ENCODE peak calls at places on chromosomes 13 and 19, in eight cellular contexts. E is CD8-positive, alpha-beta memory T cell; M is ovary; S is body of pancreas; Y is Caco-2; T is CD8-positive, alpha-beta T cell; X is pancreas; G is heart left ventricle. P is an unnamed sample.
A peak's percentile ranks its signal among the peaks of the same experiment; 100 is the strongest.

GRCh38 chr13:46951516-46951915 is 54.7 kb upstream of the HTR2A start:
- DNase-seq in S (no peak), X (no peak), G (no peak), Y (no peak), T (no peak), M (no peak), E (no peak), P (no peak)

GRCh38 chr19:1361601-1362384 is 21.9 kb upstream of the NDUFS7 start:
- DNase-seq in T (no peak), E (no peak), X (no peak), M (no peak), S (no peak), G (no peak), Y (no peak), P (no peak)

GRCh38 chr13:50588736-50589135 is 254.8 kb downstream of the DLEU7 start:
- DNase-seq in G (no peak), E (no peak), X (no peak), Y (no peak), M (no peak), T (no peak), S (no peak), P (no peak)

GRCh38 chr13:32956595-32956933 is 59.7 kb upstream of the KL start:
- DNase-seq in S (no peak), Y (no peak), T (no peak), G (no peak), E (no peak), M (no peak), X (no peak), P (no peak)

GRCh38 chr13:29619995-29620394 is 24.5 kb upstream of the SLC7A1 start:
- DNase-seq in E (no peak), T (no peak), M (no peak), X (no peak), S (no peak), G (no peak), Y (no peak), P (no peak)

GRCh38 chr19:43651758-43652545 is 12.3 kb upstream of the CADM4 start:
- DNase-seq in E (no peak), T (peak; percentile 60), S (peak; percentile 73), X (peak; percentile 78), G (no peak), M (peak; percentile 53), Y (peak; percentile 79), P (no peak)

GRCh38 chr13:50128406-50129048 is 113.3 kb downstream of the KCNRG start:
- DNase-seq in E (no peak), M (no peak), T (no peak), X (no peak), G (no peak), S (no peak), Y (no peak), P (peak; percentile 14)

GRCh38 chr13:72146816-72147215 is 279.8 kb upstream of the DACH1 start:
- DNase-seq in G (no peak), M (no peak), X (no peak), E (no peak), Y (no peak), T (no peak), S (no peak), P (no peak)

GRCh38 chr19:47074621-47075020 is 26.2 kb upstream of the TMEM160 start:
- DNase-seq in S (no peak), G (no peak), M (no peak), X (no peak), T (no peak), E (no peak), Y (no peak), P (no peak)

GRCh38 chr13:32902898-32903297 is 113.3 kb upstream of the KL start:
- DNase-seq in Y (peak; percentile 6), T (no peak), S (peak; percentile 46), X (no peak), M (peak; percentile 12), E (no peak), G (peak; percentile 83), P (no peak)

GRCh38 chr13:48858523-48858922 is 117.2 kb upstream of the FNDC3A start:
- DNase-seq in Y (no peak), M (no peak), T (no peak), G (no peak), S (no peak), X (no peak), E (no peak), P (no peak)

GRCh38 chr19:38769635-38770211 is 3.6 kb downstream of the LGALS7 start:
- DNase-seq in S (peak; percentile 84), G (peak; percentile 98), E (peak; percentile 92), Y (peak; percentile 44), X (peak; percentile 80), T (peak; percentile 98), M (peak; percentile 77), P (peak; percentile 86)

GRCh38 chr13:74036373-74036772 is 97.8 kb downstream of the KLF12 start:
- DNase-seq in M (no peak), X (no peak), G (no peak), S (no peak), Y (peak; percentile 83), T (no peak), E (no peak), P (no peak)

GRCh38 chr13:22837980-22838615 is 342.7 kb upstream of the SGCG start:
- DNase-seq in Y (no peak), E (no peak), G (no peak), S (no peak), T (no peak), M (no peak), X (no peak), P (no peak)

GRCh38 chr13:95833713-95834112 is 156.8 kb downstream of the DNAJC3 start:
- DNase-seq in E (no peak), M (no peak), X (no peak), T (no peak), G (no peak), S (no peak), Y (no peak), P (no peak)

GRCh38 chr13:23467048-23467931 is 33.8 kb upstream of the SACS start:
- DNase-seq in E (no peak), Y (no peak), S (no peak), X (peak; percentile 11), T (no peak), G (no peak), M (no peak), P (no peak)

GRCh38 chr13:43328907-43329306 is 305.5 kb downstream of the DNAJC15 start:
- DNase-seq in M (no peak), E (no peak), Y (no peak), X (no peak), T (no peak), S (no peak), G (no peak), P (no peak)

GRCh38 chr19:30752201-30752600 is 380.0 kb downstream of the ZNF536 start:
- DNase-seq in M (no peak), G (no peak), E (no peak), T (no peak), Y (no peak), S (no peak), X (no peak), P (no peak)

GRCh38 chr13:49859568-49859967 is 67.1 kb upstream of the KPNA3 start:
- DNase-seq in M (no peak), X (peak; percentile 19), Y (no peak), S (peak; percentile 22), G (no peak), E (no peak), T (no peak), P (no peak)

GRCh38 chr19:34841780-34842179 is 68.8 kb upstream of the ZNF599 start:
- DNase-seq in S (no peak), E (no peak), X (no peak), Y (no peak), M (no peak), G (no peak), T (no peak), P (no peak)

GRCh38 chr19:34844254-34844653 is 71.2 kb upstream of the ZNF599 start:
- DNase-seq in M (no peak), T (no peak), E (no peak), Y (no peak), S (no peak), G (no peak), X (no peak), P (no peak)

GRCh38 chr19:34853369-34853768 is 73.3 kb upstream of the ZNF30 start:
- DNase-seq in X (no peak), T (no peak), E (no peak), M (no peak), G (no peak), S (no peak), Y (no peak), P (no peak)

GRCh38 chr19:34851277-34851804 is 75.4 kb upstream of the ZNF30 start:
- DNase-seq in T (no peak), X (no peak), G (no peak), S (no peak), M (no peak), E (no peak), Y (peak; percentile 62), P (no peak)

GRCh38 chr19:34847393-34847792 is 74.4 kb upstream of the ZNF599 start:
- DNase-seq in X (no peak), M (no peak), S (no peak), E (no peak), Y (no peak), G (no peak), T (no peak), P (no peak)
- H3K9me3 ChIP-seq in X (no peaks in the 10 kb centered on the region), M (no peaks in the 10 kb centered on the region), S (no peaks in the 10 kb centered on the region), E (no peaks in the 10 kb centered on the region), Y (peaks cover 2% of the 10 kb centered on the region), G (no peaks in the 10 kb centered on the region), T (no peaks in the 10 kb centered on the region), P (no peaks in the 10 kb centered on the region)

DNA sequence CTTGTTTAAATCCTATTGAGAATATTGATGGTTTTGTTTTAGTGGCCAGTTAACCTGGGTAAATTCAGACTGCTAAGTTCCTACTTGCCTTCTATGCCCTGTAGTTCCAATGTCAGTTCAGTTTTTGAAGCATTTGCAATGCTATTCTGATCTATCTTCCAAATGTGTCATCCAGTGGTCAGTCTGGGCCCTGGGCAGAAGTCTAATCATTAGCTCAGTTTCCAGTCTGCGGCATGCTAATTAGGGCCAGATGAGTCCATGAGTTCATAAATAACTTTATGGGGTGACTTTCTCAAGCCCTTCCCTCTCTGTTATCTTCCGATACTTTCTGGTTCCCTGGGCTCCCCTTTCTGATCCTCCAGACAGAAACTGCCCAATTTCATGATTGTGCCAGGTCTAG is 32.7 kb downstream of the FAM187B start:
- DNase-seq in E (no peak), T (no peak), X (no peak), S (no peak), G (no peak), M (no peak), Y (no peak), P (no peak)
- H3K9me3 ChIP-seq in E (no peaks in the 10 kb centered on the region), T (no peaks in the 10 kb centered on the region), X (no peaks in the 10 kb centered on the region), S (no peaks in the 10 kb centered on the region), G (no peaks in the 10 kb centered on the region), M (no peaks in the 10 kb centered on the region), Y (peaks cover 9% of the 10 kb centered on the region), P (no peaks in the 10 kb centered on the region)

GRCh38 chr19:2847507-2847906 is 6.2 kb downstream of the ZNF555 start:
- DNase-seq in G (no peak), S (no peak), E (no peak), Y (no peak), X (no peak), M (no peak), T (no peak), P (no peak)
- H3K9me3 ChIP-seq in G (peaks cover 45% of the 10 kb centered on the region), S (no peaks in the 10 kb centered on the region), E (peaks cover 5% of the 10 kb centered on the region), Y (peaks cover 4% of the 10 kb centered on the region), X (peaks cover 6% of the 10 kb centered on the region), M (peaks cover 46% of the 10 kb centered on the region), T (peaks cover 2% of the 10 kb centered on the region), P (peaks cover 4% of the 10 kb centered on the region)

GRCh38 chr13:111662451-111662850 is 342.0 kb downstream of the TEX29 start:
- DNase-seq in M (peak; percentile 5), E (no peak), Y (no peak), S (no peak), T (no peak), X (no peak), G (no peak), P (no peak)
- H3K9me3 ChIP-seq in M (no peaks in the 10 kb centered on the region), E (no peaks in the 10 kb centered on the region), Y (no peaks in the 10 kb centered on the region), S (no peaks in the 10 kb centered on the region), T (no peaks in the 10 kb centered on the region), X (no peaks in the 10 kb centered on the region), G (no peaks in the 10 kb centered on the region), P (no peaks in the 10 kb centered on the region)

GRCh38 chr19:57992841-57993240 is 9.8 kb downstream of the ZNF606 start:
- DNase-seq in M (no peak), X (no peak), G (no peak), T (no peak), S (no peak), Y (no peak), E (no peak), P (no peak)
- H3K9me3 ChIP-seq in M (peaks cover 77% of the 10 kb centered on the region), X (no peaks in the 10 kb centered on the region), G (peaks cover 41% of the 10 kb centered on the region), T (peaks cover 31% of the 10 kb centered on the region), S (no peaks in the 10 kb centered on the region), Y (peaks cover 32% of the 10 kb centered on the region), E (peaks cover 23% of the 10 kb centered on the region), P (peaks cover 9% of the 10 kb centered on the region)

P was measured in T-helper 17 cell.